ENCODE peak calls at places on chromosomes 5 and 9, in four cellular contexts. One of them, this sample, is unnamed. For H3K36me3, the result is how much of the 10 kb centered on the place peaks cover.

GRCh38 chr9:17052626-17053025 is 82.2 kb upstream of the CNTLN start:
- DNase-seq in spleen: no peak
- DNase-seq in astrocyte: no peak
- DNase-seq in psoas muscle: no peak
- DNase-seq in this sample: no peak

GRCh38 chr9:80649001-80649420 is 1040.3 kb downstream of the TLE1 start:
- DNase-seq in spleen: no peak
- DNase-seq in astrocyte: peak
- DNase-seq in psoas muscle: peak
- DNase-seq in this sample: peak

GRCh38 chr9:96129698-96130097 is 172.3 kb downstream of the HSD17B3 start:
- DNase-seq in spleen: no peak
- DNase-seq in astrocyte: no peak
- DNase-seq in psoas muscle: no peak
- DNase-seq in this sample: no peak

GRCh38 chr5:96752341-96753016 is 55.3 kb downstream of the ERAP1 start:
- DNase-seq in spleen: no peak
- DNase-seq in astrocyte: peak
- DNase-seq in psoas muscle: no peak
- DNase-seq in this sample: no peak

GRCh38 chr9:110443146-110443877 is 105.6 kb upstream of the TXNDC8 start:
- DNase-seq in spleen: no peak
- DNase-seq in astrocyte: peak
- DNase-seq in psoas muscle: no peak
- DNase-seq in this sample: no peak

GRCh38 chr5:9519537-9519936 is 26.3 kb downstream of the SEMA5A start:
- DNase-seq in spleen: no peak
- DNase-seq in astrocyte: peak
- DNase-seq in psoas muscle: peak
- DNase-seq in this sample: peak

GRCh38 chr9:76321185-76321828 is 72.9 kb downstream of the RFK start:
- DNase-seq in spleen: no peak
- DNase-seq in astrocyte: peak
- DNase-seq in psoas muscle: no peak
- DNase-seq in this sample: no peak

GRCh38 chr5:178249191-178249989 is 16.8 kb upstream of the PHYKPL start:
- DNase-seq in spleen: peak
- DNase-seq in astrocyte: peak
- DNase-seq in psoas muscle: no peak
- DNase-seq in this sample: no peak

GRCh38 chr5:79837707-79838620 is 148.3 kb downstream of the CMYA5 start:
- DNase-seq in spleen: no peak
- DNase-seq in astrocyte: peak
- DNase-seq in psoas muscle: peak
- DNase-seq in this sample: no peak

GRCh38 chr5:53515988-53516387 is 35.6 kb downstream of the FST start:
- DNase-seq in spleen: no peak
- DNase-seq in astrocyte: peak
- DNase-seq in psoas muscle: no peak
- DNase-seq in this sample: no peak

GRCh38 chr5:135246605-135246922 is 152.5 kb downstream of the MACROH2A1 start:
- DNase-seq in spleen: peak
- DNase-seq in astrocyte: no peak
- DNase-seq in psoas muscle: no peak
- DNase-seq in this sample: peak

GRCh38 chr9:133888779-133889491 is 103.2 kb downstream of the VAV2 start:
- DNase-seq in spleen: no peak
- DNase-seq in astrocyte: no peak
- DNase-seq in psoas muscle: no peak
- DNase-seq in this sample: no peak

GRCh38 chr9:107338911-107339659 is 56.0 kb downstream of the RAD23B start:
- DNase-seq in spleen: no peak
- DNase-seq in astrocyte: no peak
- DNase-seq in psoas muscle: no peak
- DNase-seq in this sample: no peak

GRCh38 chr9:107337676-107338590 is 54.9 kb downstream of the RAD23B start:
- DNase-seq in spleen: no peak
- DNase-seq in astrocyte: no peak
- DNase-seq in psoas muscle: no peak
- DNase-seq in this sample: no peak

GRCh38 chr9:107335331-107335730 is 52.3 kb downstream of the RAD23B start:
- DNase-seq in spleen: no peak
- DNase-seq in astrocyte: no peak
- DNase-seq in psoas muscle: no peak
- DNase-seq in this sample: no peak

GRCh38 chr9:107334103-107334776 is 51.2 kb downstream of the RAD23B start:
- DNase-seq in spleen: no peak
- DNase-seq in astrocyte: no peak
- DNase-seq in psoas muscle: no peak
- DNase-seq in this sample: no peak

GRCh38 chr9:107336718-107337360 is 53.8 kb downstream of the RAD23B start:
- DNase-seq in spleen: no peak
- DNase-seq in astrocyte: peak
- DNase-seq in psoas muscle: peak
- DNase-seq in this sample: no peak
- H3K36me3 ChIP-seq in spleen: under half
- H3K36me3 ChIP-seq in astrocyte: under half
- H3K36me3 ChIP-seq in psoas muscle: under half
- H3K36me3 ChIP-seq in this sample: under half

GRCh38 chr5:173091981-173092380 is 35.8 kb downstream of the CREBRF start:
- DNase-seq in spleen: no peak
- DNase-seq in astrocyte: no peak
- DNase-seq in psoas muscle: no peak
- DNase-seq in this sample: no peak

GRCh38 chr5:173090626-173091025 is 34.5 kb downstream of the CREBRF start:
- DNase-seq in spleen: no peak
- DNase-seq in astrocyte: no peak
- DNase-seq in psoas muscle: no peak
- DNase-seq in this sample: no peak

GRCh38 chr5:173093597-173093996 is 37.4 kb downstream of the CREBRF start:
- DNase-seq in spleen: no peak
- DNase-seq in astrocyte: no peak
- DNase-seq in psoas muscle: no peak
- DNase-seq in this sample: no peak

GRCh38 chr5:173094012-173094661 is 38.0 kb downstream of the CREBRF start:
- DNase-seq in spleen: no peak
- DNase-seq in astrocyte: peak
- DNase-seq in psoas muscle: no peak
- DNase-seq in this sample: no peak

DNA sequence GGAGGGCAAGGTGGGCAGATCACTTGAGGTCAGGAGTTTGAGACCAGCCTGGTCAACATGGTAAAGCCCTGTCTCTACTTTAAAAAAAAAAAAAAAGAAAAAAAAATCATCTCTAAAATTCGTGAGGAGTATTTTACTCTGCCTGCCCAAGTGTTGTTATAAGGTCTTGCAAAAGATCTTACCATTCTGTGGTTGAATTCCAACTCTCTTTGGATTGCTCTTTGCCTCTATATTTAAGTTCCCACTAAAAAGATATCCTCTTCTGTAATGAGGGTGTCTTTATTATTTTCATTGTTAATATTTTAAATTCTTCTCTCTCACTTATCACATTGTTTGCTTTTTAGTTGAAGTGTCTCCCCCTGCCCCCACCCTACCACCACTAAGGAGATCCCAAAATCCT is 33.4 kb downstream of the CREBRF start:
- DNase-seq in spleen: no peak
- DNase-seq in astrocyte: no peak
- DNase-seq in psoas muscle: no peak
- DNase-seq in this sample: no peak
- H3K36me3 ChIP-seq in spleen: half or more
- H3K36me3 ChIP-seq in astrocyte: under half
- H3K36me3 ChIP-seq in psoas muscle: under half
- H3K36me3 ChIP-seq in this sample: under half

DNA sequence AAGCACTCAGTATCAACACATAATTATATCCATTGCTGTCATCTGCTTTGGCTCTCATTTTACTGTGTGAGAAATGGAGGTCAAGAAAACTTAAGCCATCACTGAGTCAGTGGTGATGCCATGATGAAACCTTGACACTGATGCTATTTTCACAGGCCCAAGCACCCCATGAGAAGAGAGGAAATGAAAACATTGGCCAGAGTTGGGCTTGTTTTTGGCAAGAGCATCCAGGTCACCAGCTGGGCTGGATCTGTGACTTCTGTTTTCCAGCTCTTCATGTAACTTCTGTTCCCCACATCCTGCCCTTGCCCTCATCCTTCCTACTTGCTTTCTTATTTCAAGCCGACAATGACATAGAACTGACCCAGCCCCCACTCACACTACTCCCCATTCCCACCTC is 10.0 kb downstream of the LCP2 start:
- DNase-seq in spleen: no peak
- DNase-seq in astrocyte: no peak
- DNase-seq in psoas muscle: peak
- DNase-seq in this sample: peak
- H3K36me3 ChIP-seq in spleen: half or more
- H3K36me3 ChIP-seq in astrocyte: under half
- H3K36me3 ChIP-seq in psoas muscle: under half
- H3K36me3 ChIP-seq in this sample: under half

GRCh38 chr5:132487095-132487428 is 3.5 kb downstream of the IRF1 start:
- DNase-seq in spleen: no peak
- DNase-seq in astrocyte: no peak
- DNase-seq in psoas muscle: no peak
- DNase-seq in this sample: no peak
- H3K36me3 ChIP-seq in spleen: half or more
- H3K36me3 ChIP-seq in astrocyte: under half
- H3K36me3 ChIP-seq in psoas muscle: under half
- H3K36me3 ChIP-seq in this sample: under half

This sample was measured in aorta.